ENCODE peak calls at places on chromosomes 13 and 19, in ten cellular contexts. One of them, this sample, is unnamed.

GRCh38 chr13:111620586-111620985 is 300.1 kb downstream of the TEX29 start:
- DNase-seq in brain pericyte: no peak
- DNase-seq in amygdala: no peak
- DNase-seq in D341Med: no peak
- DNase-seq in NCI-H345: no peak
- DNase-seq in HEK293T: no peak
- DNase-seq in activated naive CD4-positive, alpha-beta T cell treated with anti-CD3 and anti-CD28 coated beads, Interleukin-2, amount 50 U/mL, for 16 hours: no peak
- DNase-seq in occipital lobe: no peak
- DNase-seq in NCI-H1105: no peak
- DNase-seq in GM23248: no peak
- DNase-seq in this sample: no peak

GRCh38 chr19:32418155-32418554 is 12.6 kb downstream of the DPY19L3 start:
- DNase-seq in brain pericyte: no peak
- DNase-seq in amygdala: no peak
- DNase-seq in D341Med: no peak
- DNase-seq in NCI-H345: no peak
- DNase-seq in HEK293T: no peak
- DNase-seq in activated naive CD4-positive, alpha-beta T cell treated with anti-CD3 and anti-CD28 coated beads, Interleukin-2, amount 50 U/mL, for 16 hours: no peak
- DNase-seq in occipital lobe: no peak
- DNase-seq in NCI-H1105: no peak
- DNase-seq in GM23248: no peak
- DNase-seq in this sample: no peak

GRCh38 chr13:101499406-101499805 is 46.9 kb downstream of the ITGBL1 start:
- DNase-seq in brain pericyte: no peak
- DNase-seq in amygdala: no peak
- DNase-seq in D341Med: no peak
- DNase-seq in NCI-H345: no peak
- DNase-seq in HEK293T: no peak
- DNase-seq in activated naive CD4-positive, alpha-beta T cell treated with anti-CD3 and anti-CD28 coated beads, Interleukin-2, amount 50 U/mL, for 16 hours: no peak
- DNase-seq in occipital lobe: no peak
- DNase-seq in NCI-H1105: no peak
- DNase-seq in GM23248: peak
- DNase-seq in this sample: no peak

GRCh38 chr13:50928088-50928487 is 18.5 kb downstream of the RNASEH2B start:
- DNase-seq in brain pericyte: no peak
- DNase-seq in amygdala: no peak
- DNase-seq in D341Med: no peak
- DNase-seq in NCI-H345: no peak
- DNase-seq in HEK293T: no peak
- DNase-seq in activated naive CD4-positive, alpha-beta T cell treated with anti-CD3 and anti-CD28 coated beads, Interleukin-2, amount 50 U/mL, for 16 hours: no peak
- DNase-seq in occipital lobe: no peak
- DNase-seq in NCI-H1105: no peak
- DNase-seq in GM23248: no peak
- DNase-seq in this sample: no peak

GRCh38 chr13:53200498-53201453 is 172.2 kb downstream of the OLFM4 start:
- DNase-seq in brain pericyte: no peak
- DNase-seq in amygdala: no peak
- DNase-seq in D341Med: peak
- DNase-seq in NCI-H345: no peak
- DNase-seq in HEK293T: no peak
- DNase-seq in activated naive CD4-positive, alpha-beta T cell treated with anti-CD3 and anti-CD28 coated beads, Interleukin-2, amount 50 U/mL, for 16 hours: no peak
- DNase-seq in occipital lobe: no peak
- DNase-seq in NCI-H1105: no peak
- DNase-seq in GM23248: peak
- DNase-seq in this sample: no peak

GRCh38 chr19:11089254-11090013 is at the start of gene LDLR:
- DNase-seq in brain pericyte: peak
- DNase-seq in amygdala: peak
- DNase-seq in D341Med: peak
- DNase-seq in NCI-H345: peak
- DNase-seq in HEK293T: peak
- DNase-seq in activated naive CD4-positive, alpha-beta T cell treated with anti-CD3 and anti-CD28 coated beads, Interleukin-2, amount 50 U/mL, for 16 hours: peak
- DNase-seq in occipital lobe: peak
- DNase-seq in NCI-H1105: peak
- DNase-seq in GM23248: peak
- DNase-seq in this sample: peak

GRCh38 chr13:40648040-40648439 is 18.4 kb downstream of the FOXO1 start:
- DNase-seq in brain pericyte: no peak
- DNase-seq in amygdala: no peak
- DNase-seq in D341Med: no peak
- DNase-seq in NCI-H345: no peak
- DNase-seq in HEK293T: no peak
- DNase-seq in activated naive CD4-positive, alpha-beta T cell treated with anti-CD3 and anti-CD28 coated beads, Interleukin-2, amount 50 U/mL, for 16 hours: no peak
- DNase-seq in occipital lobe: no peak
- DNase-seq in NCI-H1105: no peak
- DNase-seq in GM23248: no peak
- DNase-seq in this sample: no peak

GRCh38 chr13:34064456-34065205 is 246.7 kb downstream of the RFC3 start:
- DNase-seq in brain pericyte: no peak
- DNase-seq in amygdala: no peak
- DNase-seq in D341Med: no peak
- DNase-seq in NCI-H345: no peak
- DNase-seq in HEK293T: no peak
- DNase-seq in activated naive CD4-positive, alpha-beta T cell treated with anti-CD3 and anti-CD28 coated beads, Interleukin-2, amount 50 U/mL, for 16 hours: no peak
- DNase-seq in occipital lobe: no peak
- DNase-seq in NCI-H1105: no peak
- DNase-seq in GM23248: no peak
- DNase-seq in this sample: no peak

GRCh38 chr19:18594096-18594823 is 5.7 kb downstream of the REX1BD start:
- DNase-seq in brain pericyte: no peak
- DNase-seq in amygdala: no peak
- DNase-seq in D341Med: peak
- DNase-seq in NCI-H345: peak
- DNase-seq in HEK293T: peak
- DNase-seq in activated naive CD4-positive, alpha-beta T cell treated with anti-CD3 and anti-CD28 coated beads, Interleukin-2, amount 50 U/mL, for 16 hours: peak
- DNase-seq in occipital lobe: no peak
- DNase-seq in NCI-H1105: peak
- DNase-seq in GM23248: peak
- DNase-seq in this sample: no peak

GRCh38 chr13:110617326-110618072 is 2.2 kb downstream of the NAXD start:
- DNase-seq in brain pericyte: peak
- DNase-seq in amygdala: no peak
- DNase-seq in D341Med: no peak
- DNase-seq in NCI-H345: no peak
- DNase-seq in HEK293T: no peak
- DNase-seq in activated naive CD4-positive, alpha-beta T cell treated with anti-CD3 and anti-CD28 coated beads, Interleukin-2, amount 50 U/mL, for 16 hours: no peak
- DNase-seq in occipital lobe: no peak
- DNase-seq in NCI-H1105: no peak
- DNase-seq in GM23248: peak
- DNase-seq in this sample: no peak

GRCh38 chr19:48963371-48964204 is 1.5 kb upstream of the FTL start:
- DNase-seq in brain pericyte: no peak
- DNase-seq in amygdala: peak
- DNase-seq in D341Med: no peak
- DNase-seq in NCI-H345: no peak
- DNase-seq in HEK293T: no peak
- DNase-seq in activated naive CD4-positive, alpha-beta T cell treated with anti-CD3 and anti-CD28 coated beads, Interleukin-2, amount 50 U/mL, for 16 hours: peak
- DNase-seq in occipital lobe: peak
- DNase-seq in NCI-H1105: no peak
- DNase-seq in GM23248: peak
- DNase-seq in this sample: no peak

GRCh38 chr13:51153527-51153926 is 42.5 kb upstream of the C13orf42 start:
- DNase-seq in brain pericyte: no peak
- DNase-seq in amygdala: no peak
- DNase-seq in D341Med: no peak
- DNase-seq in NCI-H345: no peak
- DNase-seq in HEK293T: no peak
- DNase-seq in activated naive CD4-positive, alpha-beta T cell treated with anti-CD3 and anti-CD28 coated beads, Interleukin-2, amount 50 U/mL, for 16 hours: no peak
- DNase-seq in occipital lobe: no peak
- DNase-seq in NCI-H1105: no peak
- DNase-seq in GM23248: no peak
- DNase-seq in this sample: no peak

GRCh38 chr19:5805465-5806132 is 732 bp downstream of the NRTN start:
- DNase-seq in brain pericyte: no peak
- DNase-seq in amygdala: no peak
- DNase-seq in D341Med: peak
- DNase-seq in NCI-H345: peak
- DNase-seq in HEK293T: peak
- DNase-seq in activated naive CD4-positive, alpha-beta T cell treated with anti-CD3 and anti-CD28 coated beads, Interleukin-2, amount 50 U/mL, for 16 hours: peak
- DNase-seq in occipital lobe: no peak
- DNase-seq in NCI-H1105: peak
- DNase-seq in GM23248: peak
- DNase-seq in this sample: no peak

GRCh38 chr13:98972627-98973026 is 5.2 kb downstream of the DOCK9 start:
- DNase-seq in brain pericyte: no peak
- DNase-seq in amygdala: no peak
- DNase-seq in D341Med: no peak
- DNase-seq in NCI-H345: no peak
- DNase-seq in HEK293T: no peak
- DNase-seq in activated naive CD4-positive, alpha-beta T cell treated with anti-CD3 and anti-CD28 coated beads, Interleukin-2, amount 50 U/mL, for 16 hours: no peak
- DNase-seq in occipital lobe: no peak
- DNase-seq in NCI-H1105: no peak
- DNase-seq in GM23248: peak
- DNase-seq in this sample: peak

GRCh38 chr19:4064073-4064550 is 2.6 kb downstream of the ZBTB7A start:
- DNase-seq in brain pericyte: no peak
- DNase-seq in amygdala: no peak
- DNase-seq in D341Med: no peak
- DNase-seq in NCI-H345: no peak
- DNase-seq in HEK293T: no peak
- DNase-seq in activated naive CD4-positive, alpha-beta T cell treated with anti-CD3 and anti-CD28 coated beads, Interleukin-2, amount 50 U/mL, for 16 hours: no peak
- DNase-seq in occipital lobe: no peak
- DNase-seq in NCI-H1105: no peak
- DNase-seq in GM23248: peak
- DNase-seq in this sample: no peak

GRCh38 chr19:12946092-12946845 is 607 bp downstream of the RAD23A start:
- DNase-seq in brain pericyte: no peak
- DNase-seq in amygdala: no peak
- DNase-seq in D341Med: peak
- DNase-seq in NCI-H345: no peak
- DNase-seq in HEK293T: peak
- DNase-seq in activated naive CD4-positive, alpha-beta T cell treated with anti-CD3 and anti-CD28 coated beads, Interleukin-2, amount 50 U/mL, for 16 hours: peak
- DNase-seq in occipital lobe: peak
- DNase-seq in NCI-H1105: no peak
- DNase-seq in GM23248: peak
- DNase-seq in this sample: no peak

GRCh38 chr13:27476943-27477681 is 26.7 kb upstream of the MTIF3 start:
- DNase-seq in brain pericyte: no peak
- DNase-seq in amygdala: no peak
- DNase-seq in D341Med: no peak
- DNase-seq in NCI-H345: no peak
- DNase-seq in HEK293T: no peak
- DNase-seq in activated naive CD4-positive, alpha-beta T cell treated with anti-CD3 and anti-CD28 coated beads, Interleukin-2, amount 50 U/mL, for 16 hours: no peak
- DNase-seq in occipital lobe: no peak
- DNase-seq in NCI-H1105: no peak
- DNase-seq in GM23248: peak
- DNase-seq in this sample: no peak

GRCh38 chr13:44523176-44524017 is 52.7 kb downstream of the TSC22D1 start:
- DNase-seq in brain pericyte: no peak
- DNase-seq in amygdala: no peak
- DNase-seq in D341Med: no peak
- DNase-seq in NCI-H345: no peak
- DNase-seq in HEK293T: no peak
- DNase-seq in activated naive CD4-positive, alpha-beta T cell treated with anti-CD3 and anti-CD28 coated beads, Interleukin-2, amount 50 U/mL, for 16 hours: no peak
- DNase-seq in occipital lobe: no peak
- DNase-seq in NCI-H1105: no peak
- DNase-seq in GM23248: peak
- DNase-seq in this sample: no peak

GRCh38 chr13:70884196-70884595 is 775.9 kb upstream of the KLHL1 start:
- DNase-seq in brain pericyte: no peak
- DNase-seq in amygdala: no peak
- DNase-seq in D341Med: no peak
- DNase-seq in NCI-H345: no peak
- DNase-seq in HEK293T: no peak
- DNase-seq in activated naive CD4-positive, alpha-beta T cell treated with anti-CD3 and anti-CD28 coated beads, Interleukin-2, amount 50 U/mL, for 16 hours: no peak
- DNase-seq in occipital lobe: no peak
- DNase-seq in NCI-H1105: no peak
- DNase-seq in GM23248: no peak
- DNase-seq in this sample: no peak

GRCh38 chr19:52904052-52904451 is 6.6 kb upstream of the ZNF320 start:
- DNase-seq in brain pericyte: no peak
- DNase-seq in amygdala: no peak
- DNase-seq in D341Med: no peak
- DNase-seq in NCI-H345: no peak
- DNase-seq in HEK293T: no peak
- DNase-seq in activated naive CD4-positive, alpha-beta T cell treated with anti-CD3 and anti-CD28 coated beads, Interleukin-2, amount 50 U/mL, for 16 hours: no peak
- DNase-seq in occipital lobe: no peak
- DNase-seq in NCI-H1105: no peak
- DNase-seq in GM23248: no peak
- DNase-seq in this sample: no peak

GRCh38 chr13:102847272-102848234 is 1.7 kb downstream of the ERCC5 start:
- DNase-seq in brain pericyte: no peak
- DNase-seq in amygdala: no peak
- DNase-seq in D341Med: no peak
- DNase-seq in NCI-H345: peak
- DNase-seq in HEK293T: no peak
- DNase-seq in activated naive CD4-positive, alpha-beta T cell treated with anti-CD3 and anti-CD28 coated beads, Interleukin-2, amount 50 U/mL, for 16 hours: no peak
- DNase-seq in occipital lobe: no peak
- DNase-seq in NCI-H1105: no peak
- DNase-seq in GM23248: peak
- DNase-seq in this sample: peak

GRCh38 chr13:48437381-48437780 is 24.5 kb upstream of the LPAR6 start:
- DNase-seq in brain pericyte: no peak
- DNase-seq in amygdala: no peak
- DNase-seq in D341Med: no peak
- DNase-seq in NCI-H345: no peak
- DNase-seq in HEK293T: no peak
- DNase-seq in activated naive CD4-positive, alpha-beta T cell treated with anti-CD3 and anti-CD28 coated beads, Interleukin-2, amount 50 U/mL, for 16 hours: no peak
- DNase-seq in occipital lobe: no peak
- DNase-seq in NCI-H1105: no peak
- DNase-seq in GM23248: no peak
- DNase-seq in this sample: no peak

GRCh38 chr13:67183151-67183550 is 47.0 kb downstream of the PCDH9 start:
- DNase-seq in brain pericyte: no peak
- DNase-seq in amygdala: no peak
- DNase-seq in D341Med: no peak
- DNase-seq in NCI-H345: no peak
- DNase-seq in HEK293T: no peak
- DNase-seq in activated naive CD4-positive, alpha-beta T cell treated with anti-CD3 and anti-CD28 coated beads, Interleukin-2, amount 50 U/mL, for 16 hours: no peak
- DNase-seq in occipital lobe: no peak
- DNase-seq in NCI-H1105: no peak
- DNase-seq in GM23248: no peak
- DNase-seq in this sample: no peak

GRCh38 chr19:40612831-40613668 is 11.9 kb downstream of the LTBP4 start:
- DNase-seq in brain pericyte: no peak
- DNase-seq in amygdala: no peak
- DNase-seq in D341Med: no peak
- DNase-seq in NCI-H345: peak
- DNase-seq in HEK293T: peak
- DNase-seq in activated naive CD4-positive, alpha-beta T cell treated with anti-CD3 and anti-CD28 coated beads, Interleukin-2, amount 50 U/mL, for 16 hours: peak
- DNase-seq in occipital lobe: no peak
- DNase-seq in NCI-H1105: peak
- DNase-seq in GM23248: peak
- DNase-seq in this sample: no peak

GRCh38 chr19:4186087-4186993 is 3.9 kb downstream of the ANKRD24 start:
- DNase-seq in brain pericyte: no peak
- DNase-seq in amygdala: no peak
- DNase-seq in D341Med: peak
- DNase-seq in NCI-H345: peak
- DNase-seq in HEK293T: peak
- DNase-seq in activated naive CD4-positive, alpha-beta T cell treated with anti-CD3 and anti-CD28 coated beads, Interleukin-2, amount 50 U/mL, for 16 hours: peak
- DNase-seq in occipital lobe: peak
- DNase-seq in NCI-H1105: peak
- DNase-seq in GM23248: peak
- DNase-seq in this sample: no peak

GRCh38 chr19:51809787-51810186 is 14.8 kb downstream of the FPR3 start:
- DNase-seq in brain pericyte: no peak
- DNase-seq in amygdala: no peak
- DNase-seq in D341Med: no peak
- DNase-seq in NCI-H345: no peak
- DNase-seq in HEK293T: no peak
- DNase-seq in activated naive CD4-positive, alpha-beta T cell treated with anti-CD3 and anti-CD28 coated beads, Interleukin-2, amount 50 U/mL, for 16 hours: no peak
- DNase-seq in occipital lobe: no peak
- DNase-seq in NCI-H1105: no peak
- DNase-seq in GM23248: peak
- DNase-seq in this sample: no peak

GRCh38 chr13:43238341-43239083 is 215.1 kb downstream of the DNAJC15 start:
- DNase-seq in brain pericyte: no peak
- DNase-seq in amygdala: no peak
- DNase-seq in D341Med: no peak
- DNase-seq in NCI-H345: no peak
- DNase-seq in HEK293T: no peak
- DNase-seq in activated naive CD4-positive, alpha-beta T cell treated with anti-CD3 and anti-CD28 coated beads, Interleukin-2, amount 50 U/mL, for 16 hours: no peak
- DNase-seq in occipital lobe: no peak
- DNase-seq in NCI-H1105: no peak
- DNase-seq in GM23248: no peak
- DNase-seq in this sample: no peak

GRCh38 chr13:32205426-32206096 is 109.6 kb downstream of the ZAR1L start:
- DNase-seq in brain pericyte: no peak
- DNase-seq in amygdala: no peak
- DNase-seq in D341Med: no peak
- DNase-seq in NCI-H345: peak
- DNase-seq in HEK293T: no peak
- DNase-seq in activated naive CD4-positive, alpha-beta T cell treated with anti-CD3 and anti-CD28 coated beads, Interleukin-2, amount 50 U/mL, for 16 hours: no peak
- DNase-seq in occipital lobe: no peak
- DNase-seq in NCI-H1105: no peak
- DNase-seq in GM23248: no peak
- DNase-seq in this sample: no peak